ENCODE peak calls at places on chromosomes 5 and 9, in five cellular contexts. Z is psoas muscle; E is CD4-positive, alpha-beta T cell; N is RWPE1; G is endothelial cell. I is an unnamed sample.

GRCh38 chr9:92966518-92966800 is 19.1 kb downstream of the FGD3 start:
- DNase-seq in Z (no peak), E (peak), N (no peak), G (no peak), I (no peak)

GRCh38 chr9:111483419-111483861 is 743 bp downstream of the ECPAS start:
- DNase-seq in Z (no peak), E (peak), N (peak), G (no peak), I (no peak)

GRCh38 chr5:69092969-69093368 is 845 bp upstream of the SLC30A5 start:
- DNase-seq in Z (no peak), E (no peak), N (no peak), G (no peak), I (no peak)

GRCh38 chr9:120616961-120617636 is 37.1 kb upstream of the CDK5RAP2 start:
- DNase-seq in Z (no peak), E (no peak), N (no peak), G (no peak), I (no peak)

GRCh38 chr5:103510851-103511553 is 51.6 kb downstream of the NUDT12 start:
- DNase-seq in Z (no peak), E (no peak), N (no peak), G (no peak), I (no peak)

GRCh38 chr9:13993482-13994267 is 320.3 kb downstream of the NFIB start:
- DNase-seq in Z (no peak), E (no peak), N (no peak), G (no peak), I (no peak)

GRCh38 chr9:92655896-92656536 is 13.9 kb downstream of the IPPK start:
- DNase-seq in Z (no peak), E (no peak), N (no peak), G (no peak), I (no peak)

GRCh38 chr9:31608413-31608812 is 776.0 kb upstream of the ACO1 start:
- DNase-seq in Z (no peak), E (no peak), N (no peak), G (no peak), I (peak)

GRCh38 chr9:69446496-69446895 is 121.5 kb downstream of the ENTREP1 start:
- DNase-seq in Z (no peak), E (no peak), N (no peak), G (no peak), I (no peak)